ENCODE peak calls at places on chromosomes 11 and 22, in nine cellular contexts. E is Calu3, K is OCI-LY7, U is astrocyte of the spinal cord, D is WTC11, Z is GM12865, A is fibroblast of pulmonary artery, G is HFFc6, S is psoas muscle. V is an unnamed sample.

GRCh38 chr11:92342886-92343285 is 118.3 kb downstream of the FAT3 start:
- DNase-seq in D (no peak), Z (no peak), G (no peak), S (no peak), A (no peak), K (no peak), E (no peak), U (no peak), V (no peak)

GRCh38 chr11:83862691-83863090 is 576.5 kb upstream of the CCDC90B start:
- DNase-seq in A (no peak), Z (no peak), G (no peak), K (no peak), E (no peak), U (no peak), D (no peak), S (no peak), V (no peak)

GRCh38 chr22:38981005-38981658 is 1.0 kb upstream of the APOBEC3B start:
- DNase-seq in D (no peak), G (peak), U (no peak), S (no peak), K (peak), E (peak), Z (peak), A (peak), V (peak)

GRCh38 chr22:46464701-46465347 is 72.6 kb downstream of the CELSR1 start:
- DNase-seq in S (no peak), A (no peak), Z (no peak), U (no peak), G (no peak), E (no peak), K (no peak), D (no peak), V (no peak)

GRCh38 chr22:45008853-45009751 is 703 bp downstream of the PHF21B start:
- DNase-seq in Z (no peak), A (no peak), G (no peak), K (peak), U (peak), S (peak), E (no peak), D (peak), V (peak)

GRCh38 chr11:110479445-110480101 is 49.8 kb downstream of the FDX1 start:
- DNase-seq in Z (peak), G (no peak), A (peak), E (no peak), D (no peak), S (no peak), U (peak), K (peak), V (no peak)

GRCh38 chr11:82895437-82896091 is 4.7 kb downstream of the PRCP start:
- DNase-seq in E (no peak), G (no peak), Z (peak), U (no peak), D (no peak), S (no peak), K (peak), A (no peak), V (no peak)

GRCh38 chr11:44883277-44883676 is 67.4 kb downstream of the TP53I11 start:
- DNase-seq in D (no peak), S (no peak), Z (peak), U (no peak), G (no peak), A (no peak), K (no peak), E (peak), V (no peak)

GRCh38 chr22:32864041-32864440 is 62.5 kb downstream of the TIMP3 start:
- DNase-seq in G (no peak), E (no peak), S (no peak), D (no peak), A (no peak), K (no peak), Z (no peak), U (no peak), V (no peak)

GRCh38 chr11:2120359-2121100 is 18.7 kb downstream of the IGF2 start:
- DNase-seq in A (no peak), G (no peak), Z (no peak), E (no peak), U (no peak), K (no peak), D (no peak), S (no peak), V (no peak)

GRCh38 chr11:134862168-134862567 is 450.1 kb upstream of the B3GAT1 start:
- DNase-seq in E (no peak), G (no peak), A (no peak), Z (no peak), K (no peak), D (no peak), S (no peak), U (no peak), V (no peak)

GRCh38 chr22:22519591-22519990 is 479 bp downstream of the ZNF280A start:
- DNase-seq in K (no peak), E (no peak), U (no peak), Z (no peak), D (no peak), A (no peak), G (no peak), S (no peak), V (no peak)

GRCh38 chr22:35842954-35843353 is 125.3 kb downstream of the APOL5 start:
- DNase-seq in Z (peak), E (peak), A (peak), K (peak), G (peak), U (peak), S (no peak), D (peak), V (peak)

GRCh38 chr11:20131744-20132666 is 28.3 kb downstream of the DBX1 start:
- DNase-seq in E (peak), K (peak), Z (peak), S (peak), G (peak), D (peak), A (peak), U (peak), V (peak)

GRCh38 chr11:11989774-11990744 is 18.4 kb downstream of the DKK3 start:
- DNase-seq in Z (no peak), G (no peak), U (peak), A (peak), D (no peak), K (no peak), E (no peak), S (no peak), V (no peak)

GRCh38 chr11:44007746-44008501 is 39.9 kb upstream of the ACCSL start:
- DNase-seq in D (no peak), G (peak), Z (no peak), A (no peak), K (no peak), E (no peak), S (no peak), U (no peak), V (no peak)

GRCh38 chr11:19832166-19832750 is 119.6 kb downstream of the NAV2 start:
- DNase-seq in U (no peak), E (no peak), D (no peak), S (no peak), K (no peak), Z (no peak), A (no peak), G (no peak), V (no peak)

GRCh38 chr11:113177596-113178115 is 136.7 kb upstream of the TTC12 start:
- DNase-seq in A (no peak), U (no peak), G (no peak), Z (no peak), D (no peak), E (no peak), K (no peak), S (no peak), V (no peak)

GRCh38 chr11:62921573-62922188 is 518 bp upstream of the CHRM1 start:
- DNase-seq in U (no peak), S (no peak), A (peak), D (no peak), E (peak), G (peak), Z (no peak), K (no peak), V (no peak)

GRCh38 chr22:31893460-31893859 is 50.9 kb upstream of the YWHAH start:
- DNase-seq in K (no peak), U (peak), D (no peak), E (no peak), Z (no peak), G (no peak), S (no peak), A (no peak), V (no peak)

GRCh38 chr11:13680501-13681264 is 12.2 kb downstream of the FAR1 start:
- DNase-seq in S (no peak), A (peak), K (peak), U (peak), Z (peak), D (no peak), E (no peak), G (no peak), V (no peak)

GRCh38 chr22:43110927-43111623 is 525 bp downstream of the BIK start:
- DNase-seq in S (no peak), K (peak), Z (peak), U (no peak), G (no peak), E (peak), A (no peak), D (peak), V (peak)

GRCh38 chr11:80980221-80980620 is 1539.4 kb upstream of the TENM4 start:
- DNase-seq in U (peak), D (no peak), Z (peak), K (no peak), A (peak), E (no peak), S (no peak), G (no peak), V (no peak)

DNA sequence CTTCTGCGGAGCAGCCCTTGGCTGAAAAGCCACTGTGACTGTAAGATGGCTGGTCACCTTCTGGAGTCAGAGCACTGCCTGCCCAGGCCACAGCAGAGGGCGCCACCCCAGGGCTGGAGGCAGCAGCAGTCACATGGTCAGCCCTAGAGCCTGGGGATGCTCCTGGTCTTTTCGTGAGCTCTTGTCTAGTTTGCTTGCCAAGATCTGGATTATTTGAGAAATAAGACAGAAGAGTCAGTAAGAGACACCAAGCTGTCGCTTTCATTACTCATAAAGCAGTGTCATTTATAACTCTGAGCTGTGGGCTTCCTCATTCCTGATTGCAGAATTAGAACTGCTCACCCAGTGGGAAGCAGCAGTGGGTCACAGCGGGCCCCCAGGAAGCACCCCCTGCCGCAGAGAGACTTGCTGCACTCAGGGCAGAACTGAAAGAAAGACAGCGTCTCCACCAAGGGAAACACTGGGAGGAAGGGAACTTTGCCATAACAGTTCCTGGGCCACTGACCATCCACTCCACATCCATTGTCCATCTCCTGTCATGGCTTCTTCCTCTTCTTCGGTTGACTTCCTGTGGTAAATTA is 56.7 kb downstream of the PPP6R2 start:
- DNase-seq in Z (peak), U (no peak), K (peak), G (peak), D (peak), A (peak), E (peak), S (peak), V (peak)
- TF ChIP-seq CTCF in Z (peak), U (peak), K (peak), G (peak), D (no peak), A (peak), E (no peak), S (peak), V (peak)

GRCh38 chr11:45995342-45995734 is 72.9 kb downstream of the LARGE2 start:
- DNase-seq in E (no peak), Z (no peak), K (no peak), G (no peak), S (no peak), U (no peak), D (no peak), A (no peak), V (no peak)
- TF ChIP-seq CTCF in E (no peak), Z (no peak), K (no peak), G (no peak), S (no peak), U (no peak), D (no peak), A (no peak), V (no peak)

DNA sequence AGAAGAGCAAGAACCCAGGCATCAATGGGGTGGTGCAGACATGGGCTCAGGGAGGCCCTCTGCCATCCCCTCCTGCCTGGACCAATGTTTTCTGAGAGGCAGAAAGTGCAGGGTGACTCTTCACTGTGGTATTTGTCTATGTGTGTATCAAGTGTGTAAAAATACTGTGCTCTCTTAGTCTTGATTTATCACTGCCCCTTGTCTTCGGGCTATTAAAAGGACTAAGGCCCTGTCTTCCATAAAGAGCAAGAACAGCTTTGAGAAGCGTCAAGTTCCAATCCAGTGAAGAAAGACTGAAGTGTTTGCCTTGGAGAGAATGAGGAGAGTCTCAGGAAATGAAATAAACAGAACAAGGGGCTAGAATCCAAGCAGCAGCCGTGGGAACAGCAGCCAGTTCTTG is 14.4 kb downstream of the PRSS23 start:
- DNase-seq in Z (no peak), E (no peak), K (no peak), G (peak), D (no peak), S (no peak), U (peak), A (peak), V (no peak)
- TF ChIP-seq CTCF in Z (no peak), E (no peak), K (no peak), G (no peak), D (no peak), S (no peak), U (no peak), A (no peak), V (no peak)

GRCh38 chr11:119643878-119644225 is 85.1 kb downstream of the NECTIN1 start:
- DNase-seq in K (no peak), S (no peak), U (no peak), E (no peak), D (no peak), Z (no peak), G (no peak), A (no peak), V (no peak)

GRCh38 chr11:119639642-119640205 is 89.3 kb downstream of the NECTIN1 start:
- DNase-seq in U (no peak), K (no peak), G (no peak), D (no peak), E (no peak), A (no peak), S (no peak), Z (no peak), V (no peak)

GRCh38 chr11:119643212-119643877 is 85.7 kb downstream of the NECTIN1 start:
- DNase-seq in D (no peak), Z (no peak), U (no peak), E (no peak), A (no peak), G (no peak), K (no peak), S (no peak), V (peak)

GRCh38 chr11:119644502-119644901 is 84.5 kb downstream of the NECTIN1 start:
- DNase-seq in G (no peak), D (no peak), S (no peak), E (no peak), A (no peak), K (no peak), U (no peak), Z (no peak), V (no peak)

GRCh38 chr11:119641991-119642745 is 86.8 kb downstream of the NECTIN1 start:
- DNase-seq in D (no peak), K (peak), S (no peak), E (peak), A (peak), Z (peak), G (peak), U (no peak), V (no peak)
- TF ChIP-seq CTCF in D (peak), K (peak), S (peak), E (peak), A (peak), Z (peak), G (peak), U (peak), V (peak)

GRCh38 chr11:123299721-123300120 is 104.7 kb upstream of the CLMP start:
- DNase-seq in U (no peak), Z (no peak), S (peak), D (no peak), K (no peak), E (no peak), G (no peak), A (no peak), V (no peak)

GRCh38 chr11:123302751-123303195 is 107.7 kb upstream of the CLMP start:
- DNase-seq in S (no peak), E (no peak), U (peak), G (peak), D (no peak), K (peak), Z (peak), A (peak), V (no peak)

GRCh38 chr11:123300874-123301695 is 106.0 kb upstream of the CLMP start:
- DNase-seq in D (no peak), S (no peak), G (peak), K (peak), U (peak), E (no peak), Z (peak), A (peak), V (no peak)

GRCh38 chr11:123301696-123302400 is 106.8 kb upstream of the CLMP start:
- DNase-seq in Z (peak), E (peak), A (peak), D (peak), U (peak), K (no peak), S (peak), G (peak), V (peak)

GRCh38 chr11:123298488-123299447 is 103.7 kb upstream of the CLMP start:
- DNase-seq in S (no peak), Z (no peak), K (peak), D (peak), A (no peak), G (no peak), E (no peak), U (no peak), V (peak)
- TF ChIP-seq CTCF in S (no peak), Z (no peak), K (no peak), D (no peak), A (no peak), G (no peak), E (no peak), U (no peak), V (no peak)

GRCh38 chr22:37781434-37782059 is 26.2 kb upstream of the GCAT start:
- DNase-seq in S (no peak), A (no peak), K (peak), G (no peak), U (no peak), Z (no peak), D (peak), E (no peak), V (no peak)
- TF ChIP-seq CTCF in S (no peak), A (peak), K (peak), G (peak), U (peak), Z (peak), D (no peak), E (peak), V (no peak)

GRCh38 chr11:5300246-5300645 is 1.5 kb downstream of the OR51B4 start:
- DNase-seq in Z (no peak), D (no peak), G (no peak), S (no peak), U (no peak), E (no peak), K (no peak), A (peak), V (no peak)

GRCh38 chr11:5303643-5304042 is 1.9 kb upstream of the OR51B4 start:
- DNase-seq in A (no peak), E (no peak), U (no peak), G (no peak), Z (no peak), S (no peak), K (no peak), D (no peak), V (no peak)

GRCh38 chr11:5301846-5302245 is at the start of gene OR51B4:
- DNase-seq in A (no peak), K (no peak), E (no peak), D (no peak), Z (no peak), U (no peak), S (no peak), G (no peak), V (no peak)

GRCh38 chr11:5293028-5293427 is 8.7 kb downstream of the OR51B4 start:
- DNase-seq in A (no peak), D (no peak), U (no peak), E (no peak), K (no peak), G (no peak), S (no peak), Z (no peak), V (no peak)

DNA sequence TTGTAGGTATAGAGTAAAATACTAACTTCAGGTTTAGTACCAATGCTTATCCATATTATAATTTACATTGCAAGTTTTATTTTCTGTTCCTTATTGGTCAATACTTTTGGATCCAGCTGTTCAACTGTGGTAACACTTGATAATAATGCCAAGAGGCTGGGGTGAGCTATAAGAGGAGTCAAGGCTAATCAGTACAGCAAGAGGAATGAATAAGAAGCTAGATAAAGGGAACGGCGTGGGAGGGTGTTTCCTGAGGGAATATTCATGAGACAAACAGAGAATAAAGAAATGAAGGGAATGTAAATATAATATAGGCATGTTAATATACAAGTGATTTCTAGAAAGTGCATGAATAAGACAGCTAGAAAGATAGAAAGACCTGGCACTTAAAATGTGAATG is 4.1 kb downstream of the OR51B4 start:
- DNase-seq in D (no peak), S (no peak), G (no peak), E (no peak), K (no peak), U (no peak), Z (no peak), A (peak), V (no peak)
- TF ChIP-seq CTCF in D (no peak), S (no peak), G (no peak), E (no peak), K (no peak), U (no peak), Z (no peak), A (no peak), V (no peak)

GRCh38 chr11:128504489-128504888 is 82.9 kb downstream of the ETS1 start:
- DNase-seq in A (no peak), S (no peak), Z (no peak), D (no peak), K (no peak), U (peak), G (no peak), E (no peak), V (no peak)
- TF ChIP-seq CTCF in A (no peak), S (no peak), Z (no peak), D (no peak), K (no peak), U (no peak), G (peak), E (no peak), V (no peak)

GRCh38 chr22:17436382-17436951 is 67.2 kb downstream of the CECR2 start:
- DNase-seq in S (no peak), G (no peak), A (peak), Z (peak), E (no peak), U (peak), K (peak), D (no peak), V (peak)

GRCh38 chr22:17436981-17437410 is 67.7 kb downstream of the CECR2 start:
- DNase-seq in G (no peak), K (no peak), A (no peak), D (no peak), Z (no peak), U (no peak), E (no peak), S (no peak), V (peak)

GRCh38 chr22:17443413-17444203 is 74.3 kb downstream of the CECR2 start:
- DNase-seq in S (peak), U (peak), Z (no peak), G (no peak), A (no peak), D (no peak), K (no peak), E (no peak), V (no peak)

GRCh38 chr22:17444204-17444504 is 74.9 kb downstream of the CECR2 start:
- DNase-seq in D (no peak), U (no peak), Z (no peak), K (no peak), A (no peak), S (no peak), G (no peak), E (no peak), V (no peak)

DNA sequence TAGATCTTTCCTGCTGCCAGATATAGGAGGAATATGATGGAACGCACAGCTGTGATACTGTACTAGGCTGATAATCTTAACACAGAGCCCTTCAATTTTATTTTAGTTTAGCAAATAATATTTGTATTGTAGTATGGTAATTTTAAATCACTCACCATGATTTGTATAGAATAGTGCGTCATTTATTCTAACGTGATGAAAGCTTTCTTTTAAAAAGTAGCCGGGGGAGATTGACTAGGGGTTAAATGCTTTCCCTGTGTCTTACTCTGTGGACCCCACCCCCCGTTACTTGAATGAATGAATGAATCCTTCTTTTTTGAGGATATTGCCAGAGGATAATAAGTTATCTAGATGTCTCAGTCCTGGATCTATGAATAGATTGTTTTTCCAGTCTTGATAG is 72.1 kb downstream of the CECR2 start:
- DNase-seq in D (no peak), U (no peak), K (no peak), S (no peak), G (no peak), A (no peak), E (no peak), Z (no peak), V (no peak)
- TF ChIP-seq CTCF in D (no peak), U (no peak), K (no peak), S (no peak), G (no peak), A (no peak), E (no peak), Z (no peak), V (no peak)